ENCODE peak calls at places on chromosomes 7 and 10, in four cellular contexts. One of them, this sample, is unnamed.

GRCh38 chr10:121157998-121158397 is 306.8 kb downstream of the WDR11 start:
- DNase-seq in A549: no peak
- DNase-seq in K562: peak
- DNase-seq in WTC11: no peak
- DNase-seq in this sample: no peak

GRCh38 chr7:151813997-151814396 is 62.9 kb downstream of the PRKAG2 start:
- DNase-seq in A549: no peak
- DNase-seq in K562: no peak
- DNase-seq in WTC11: no peak
- DNase-seq in this sample: no peak

GRCh38 chr7:157692156-157693011 is 355.6 kb downstream of the DNAJB6 start:
- DNase-seq in A549: no peak
- DNase-seq in K562: no peak
- DNase-seq in WTC11: peak
- DNase-seq in this sample: no peak

GRCh38 chr10:74071151-74071550 is 73.2 kb downstream of the VCL start:
- DNase-seq in A549: no peak
- DNase-seq in K562: no peak
- DNase-seq in WTC11: no peak
- DNase-seq in this sample: no peak

GRCh38 chr7:130918129-130919052 is 184.4 kb upstream of the KLF14 start:
- DNase-seq in A549: no peak
- DNase-seq in K562: no peak
- DNase-seq in WTC11: no peak
- DNase-seq in this sample: no peak

GRCh38 chr7:22879285-22879684 is 56.6 kb upstream of the TOMM7 start:
- DNase-seq in A549: no peak
- DNase-seq in K562: no peak
- DNase-seq in WTC11: no peak
- DNase-seq in this sample: no peak

GRCh38 chr7:29442146-29442545 is 121.5 kb upstream of the PRR15 start:
- DNase-seq in A549: no peak
- DNase-seq in K562: no peak
- DNase-seq in WTC11: no peak
- DNase-seq in this sample: no peak

GRCh38 chr10:79242620-79243152 is 104.6 kb upstream of the PPIF start:
- DNase-seq in A549: no peak
- DNase-seq in K562: no peak
- DNase-seq in WTC11: peak
- DNase-seq in this sample: no peak

GRCh38 chr7:87220734-87221215 is 1.2 kb upstream of the TMEM243 start:
- DNase-seq in A549: no peak
- DNase-seq in K562: peak
- DNase-seq in WTC11: peak
- DNase-seq in this sample: no peak

GRCh38 chr10:111091833-111092232 is 15.0 kb downstream of the ADRA2A start:
- DNase-seq in A549: no peak
- DNase-seq in K562: no peak
- DNase-seq in WTC11: no peak
- DNase-seq in this sample: no peak

GRCh38 chr7:156543699-156544098 is 96.9 kb upstream of the RNF32 start:
- DNase-seq in A549: no peak
- DNase-seq in K562: no peak
- DNase-seq in WTC11: no peak
- DNase-seq in this sample: no peak

GRCh38 chr7:2225336-2225735 is 7.4 kb downstream of the MAD1L1 start:
- DNase-seq in A549: no peak
- DNase-seq in K562: no peak
- DNase-seq in WTC11: no peak
- DNase-seq in this sample: no peak

GRCh38 chr7:103521917-103522316 is 75.9 kb upstream of the SLC26A5 start:
- DNase-seq in A549: no peak
- DNase-seq in K562: no peak
- DNase-seq in WTC11: peak
- DNase-seq in this sample: no peak

GRCh38 chr10:122147731-122148130 is 123.4 kb upstream of the BTBD16 start:
- DNase-seq in A549: no peak
- DNase-seq in K562: no peak
- DNase-seq in WTC11: no peak
- DNase-seq in this sample: no peak

GRCh38 chr7:158366916-158367633 is 220.5 kb downstream of the PTPRN2 start:
- DNase-seq in A549: no peak
- DNase-seq in K562: no peak
- DNase-seq in WTC11: no peak
- DNase-seq in this sample: no peak

GRCh38 chr10:94006591-94007550 is 13.1 kb downstream of the PLCE1 start:
- DNase-seq in A549: no peak
- DNase-seq in K562: no peak
- DNase-seq in WTC11: no peak
- DNase-seq in this sample: no peak

GRCh38 chr7:24854866-24855265 is 97.6 kb upstream of the GSDME start:
- DNase-seq in A549: no peak
- DNase-seq in K562: no peak
- DNase-seq in WTC11: no peak
- DNase-seq in this sample: no peak

GRCh38 chr10:76133597-76134255 is 702.3 kb downstream of the LRMDA start:
- DNase-seq in A549: no peak
- DNase-seq in K562: no peak
- DNase-seq in WTC11: no peak
- DNase-seq in this sample: no peak

GRCh38 chr10:84540617-84541288 is 212.4 kb downstream of the CCSER2 start:
- DNase-seq in A549: peak
- DNase-seq in K562: peak
- DNase-seq in WTC11: peak
- DNase-seq in this sample: peak

GRCh38 chr10:132248455-132249231 is 59.1 kb downstream of the STK32C start:
- DNase-seq in A549: peak
- DNase-seq in K562: peak
- DNase-seq in WTC11: peak
- DNase-seq in this sample: no peak

GRCh38 chr7:11847336-11847735 is 15.3 kb upstream of the THSD7A start:
- DNase-seq in A549: no peak
- DNase-seq in K562: no peak
- DNase-seq in WTC11: no peak
- DNase-seq in this sample: no peak

GRCh38 chr10:61871487-61871886 is 30.0 kb upstream of the ARID5B start:
- DNase-seq in A549: no peak
- DNase-seq in K562: no peak
- DNase-seq in WTC11: no peak
- DNase-seq in this sample: no peak

GRCh38 chr10:61882621-61883375 is 18.7 kb upstream of the ARID5B start:
- DNase-seq in A549: no peak
- DNase-seq in K562: no peak
- DNase-seq in WTC11: no peak
- DNase-seq in this sample: no peak

GRCh38 chr10:68251146-68251545 is 19.2 kb upstream of the ATOH7 start:
- DNase-seq in A549: no peak
- DNase-seq in K562: no peak
- DNase-seq in WTC11: peak
- DNase-seq in this sample: no peak

GRCh38 chr7:12884856-12885440 is 197.5 kb downstream of the ARL4A start:
- DNase-seq in A549: no peak
- DNase-seq in K562: no peak
- DNase-seq in WTC11: no peak
- DNase-seq in this sample: no peak

GRCh38 chr10:43902842-43903241 is 254.2 kb upstream of the ZNF32 start:
- DNase-seq in A549: no peak
- DNase-seq in K562: no peak
- DNase-seq in WTC11: no peak
- DNase-seq in this sample: peak

GRCh38 chr7:116863168-116863670 is 832 bp downstream of the CAPZA2 start:
- DNase-seq in A549: peak
- DNase-seq in K562: peak
- DNase-seq in WTC11: peak
- DNase-seq in this sample: peak

GRCh38 chr7:90701771-90702170 is 105.7 kb downstream of the CDK14 start:
- DNase-seq in A549: no peak
- DNase-seq in K562: no peak
- DNase-seq in WTC11: peak
- DNase-seq in this sample: no peak

GRCh38 chr10:20622522-20623270 is 274.4 kb downstream of the NEBL start:
- DNase-seq in A549: no peak
- DNase-seq in K562: no peak
- DNase-seq in WTC11: no peak
- DNase-seq in this sample: peak

GRCh38 chr10:14758451-14758850 is 16.2 kb downstream of the FAM107B start:
- DNase-seq in A549: no peak
- DNase-seq in K562: no peak
- DNase-seq in WTC11: no peak
- DNase-seq in this sample: no peak

GRCh38 chr10:99782447-99783286 is at the start of gene ABCC2:
- DNase-seq in A549: peak
- DNase-seq in K562: no peak
- DNase-seq in WTC11: no peak
- DNase-seq in this sample: peak

GRCh38 chr10:62038609-62039190 is 137.2 kb downstream of the ARID5B start:
- DNase-seq in A549: peak
- DNase-seq in K562: peak
- DNase-seq in WTC11: peak
- DNase-seq in this sample: peak

GRCh38 chr10:132100556-132101349 is 35.0 kb downstream of the JAKMIP3 start:
- DNase-seq in A549: no peak
- DNase-seq in K562: no peak
- DNase-seq in WTC11: no peak
- DNase-seq in this sample: no peak

GRCh38 chr10:89391882-89392756 is at the start of gene IFIT1:
- DNase-seq in A549: peak
- DNase-seq in K562: peak
- DNase-seq in WTC11: no peak
- DNase-seq in this sample: peak

DNA sequence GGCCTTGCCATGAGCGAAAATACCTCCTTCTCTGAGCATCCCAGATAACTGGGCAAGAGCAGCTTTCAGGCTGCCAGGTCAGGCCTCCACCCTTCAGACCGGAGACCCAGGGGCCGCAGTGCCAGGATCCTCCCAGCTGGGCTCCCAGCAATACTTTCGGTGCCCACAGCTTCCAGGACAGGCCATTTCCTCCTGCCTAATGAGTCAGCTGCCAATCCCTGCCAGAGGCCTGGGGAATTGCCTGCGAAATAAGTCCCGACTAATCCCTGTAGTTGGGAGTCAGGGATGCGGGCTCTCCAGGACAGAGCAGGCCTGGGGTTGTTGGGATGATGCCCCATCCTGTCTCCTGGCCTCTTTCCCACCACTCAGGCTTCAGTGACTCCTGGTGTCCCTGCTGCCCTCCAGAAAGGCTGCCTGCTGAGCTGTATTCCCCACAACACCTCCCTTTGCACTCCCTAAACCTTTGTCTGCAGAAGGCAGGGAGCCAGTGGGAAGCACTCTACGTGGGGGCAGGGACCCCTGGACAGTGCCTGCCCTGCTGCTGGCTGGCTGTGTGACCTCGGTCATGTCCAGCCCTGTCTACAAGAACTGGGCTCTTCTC is 143.5 kb upstream of the UNC5B start:
- DNase-seq in A549: peak
- DNase-seq in K562: no peak
- DNase-seq in WTC11: no peak
- DNase-seq in this sample: no peak
- TF ChIP-seq NR3C1 in A549: no peak
- TF ChIP-seq NR3C1 in K562: no peak
- TF ChIP-seq NR3C1 in WTC11: no peak
- TF ChIP-seq NR3C1 in this sample: no peak

GRCh38 chr10:102604379-102604960 is 39.8 kb upstream of the TRIM8 start:
- DNase-seq in A549: peak
- DNase-seq in K562: peak
- DNase-seq in WTC11: no peak
- DNase-seq in this sample: no peak
- TF ChIP-seq NR3C1 in A549: no peak
- TF ChIP-seq NR3C1 in K562: no peak
- TF ChIP-seq NR3C1 in WTC11: no peak
- TF ChIP-seq NR3C1 in this sample: no peak

GRCh38 chr10:58360412-58361004 is 24.7 kb upstream of the TFAM start:
- DNase-seq in A549: no peak
- DNase-seq in K562: no peak
- DNase-seq in WTC11: no peak
- DNase-seq in this sample: no peak
- TF ChIP-seq NR3C1 in A549: no peak
- TF ChIP-seq NR3C1 in K562: no peak
- TF ChIP-seq NR3C1 in WTC11: no peak
- TF ChIP-seq NR3C1 in this sample: no peak

DNA sequence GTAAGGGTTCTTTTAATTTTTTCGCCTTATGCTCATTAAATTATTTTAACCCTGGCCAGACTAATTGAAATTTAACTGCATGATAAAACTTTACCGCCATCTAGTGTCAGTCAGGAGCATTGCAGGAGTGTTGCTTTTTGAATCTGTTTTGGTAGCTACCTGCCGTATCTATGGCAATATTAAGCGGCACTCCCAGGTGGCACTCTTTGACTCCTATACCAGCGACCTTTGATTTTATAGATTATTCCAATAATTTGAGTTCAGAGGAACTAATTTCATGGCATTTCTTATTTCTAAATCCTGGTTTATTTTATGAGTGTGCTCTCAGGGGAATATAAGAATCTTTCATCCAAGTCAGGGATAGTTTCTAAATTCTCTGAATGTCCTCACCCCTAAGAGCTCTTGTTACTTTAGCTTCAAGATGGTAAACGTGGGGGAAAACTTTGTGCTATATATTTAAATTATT is 198.9 kb downstream of the REEP3 start:
- DNase-seq in A549: no peak
- DNase-seq in K562: peak
- DNase-seq in WTC11: peak
- DNase-seq in this sample: peak
- TF ChIP-seq NR3C1 in A549: no peak
- TF ChIP-seq NR3C1 in K562: no peak
- TF ChIP-seq NR3C1 in WTC11: no peak
- TF ChIP-seq NR3C1 in this sample: no peak